ENCODE peak calls at places on chromosomes 16 and 17, in ten cellular contexts. W is activated T-cell treated with anti-CD3 and anti-CD28 coated beads for 1 hour, G is fibroblast of pulmonary artery, X is iPS DF 19.7, F is Kasumi-1, C is left cardiac atrium, O is anterior cingulate cortex, Y is IMR-90, L is NCI-H1092, J is heart right ventricle. S is an unnamed sample.

GRCh38 chr16:66309-67182 is 5.9 kb downstream of the RHBDF1 start:
- DNase-seq in C (peak), Y (no peak), X (no peak), W (no peak), O (no peak), L (no peak), F (no peak), J (no peak), G (no peak), S (no peak)

GRCh38 chr17:75720656-75721462 is at the start of gene ITGB4:
- DNase-seq in W (peak), C (peak), O (peak), X (peak), G (no peak), L (no peak), Y (no peak), J (no peak), F (no peak), S (peak)

GRCh38 chr16:89583895-89584644 is 8.5 kb downstream of the CPNE7 start:
- DNase-seq in L (no peak), C (no peak), Y (no peak), W (no peak), F (no peak), G (no peak), J (no peak), O (no peak), X (no peak), S (no peak)

GRCh38 chr17:43338886-43339516 is 59.8 kb upstream of the ARL4D start:
- DNase-seq in G (peak), L (peak), F (peak), Y (no peak), C (peak), O (peak), J (peak), W (peak), X (no peak), S (peak)

GRCh38 chr17:57553991-57554825 is 190.9 kb downstream of the CCDC182 start:
- DNase-seq in G (peak), W (no peak), X (peak), L (no peak), J (no peak), Y (peak), O (no peak), F (no peak), C (no peak), S (peak)

GRCh38 chr17:19357351-19358140 is 5.0 kb downstream of the B9D1 start:
- DNase-seq in L (no peak), G (no peak), X (no peak), J (no peak), O (no peak), F (no peak), W (no peak), Y (no peak), C (no peak), S (peak)

GRCh38 chr16:49674255-49674980 is 181.5 kb downstream of the ZNF423 start:
- DNase-seq in W (no peak), L (no peak), Y (no peak), C (no peak), G (no peak), F (no peak), J (no peak), X (no peak), O (no peak), S (no peak)

GRCh38 chr16:14483819-14484385 is 146.2 kb downstream of the PARN start:
- DNase-seq in W (no peak), O (no peak), L (no peak), J (no peak), Y (no peak), C (no peak), F (no peak), X (no peak), G (no peak), S (no peak)

GRCh38 chr17:82687375-82687861 is 11.1 kb downstream of the RAB40B start:
- DNase-seq in L (no peak), F (no peak), O (peak), G (no peak), J (no peak), X (no peak), Y (peak), W (no peak), C (no peak), S (no peak)

GRCh38 chr17:77721823-77722160 is 236.7 kb upstream of the TNRC6C start:
- DNase-seq in W (no peak), C (no peak), X (no peak), L (no peak), J (no peak), Y (no peak), F (no peak), O (no peak), G (no peak), S (no peak)

GRCh38 chr17:67491009-67491677 is 114.1 kb downstream of the PITPNC1 start:
- DNase-seq in X (no peak), F (no peak), J (peak), G (peak), O (peak), W (no peak), C (peak), Y (peak), L (peak), S (peak)

GRCh38 chr16:10937068-10937859 is 5.0 kb downstream of the DEXI start:
- DNase-seq in O (peak), C (no peak), L (no peak), J (no peak), G (no peak), W (no peak), Y (no peak), F (no peak), X (no peak), S (peak)

GRCh38 chr16:58837950-58838349 is 103.8 kb upstream of the GOT2 start:
- DNase-seq in G (no peak), L (no peak), O (no peak), X (no peak), C (no peak), J (no peak), Y (no peak), F (no peak), W (no peak), S (no peak)

GRCh38 chr16:66510298-66510697 is 39.6 kb downstream of the TK2 start:
- DNase-seq in F (no peak), Y (no peak), C (no peak), X (no peak), W (no peak), L (no peak), J (no peak), O (no peak), G (no peak), S (no peak)

GRCh38 chr17:65198653-65199382 is 61.6 kb downstream of the RGS9 start:
- DNase-seq in X (no peak), F (peak), Y (peak), W (no peak), O (peak), C (no peak), J (peak), L (peak), G (peak), S (no peak)

GRCh38 chr17:82236142-82236971 is 7.5 kb downstream of the SLC16A3 start:
- DNase-seq in X (no peak), Y (peak), L (peak), G (peak), O (peak), W (peak), C (peak), F (peak), J (no peak), S (no peak)

GRCh38 chr16:15757630-15758251 is 99.1 kb downstream of the MYH11 start:
- DNase-seq in W (no peak), L (no peak), J (no peak), O (no peak), C (no peak), G (no peak), Y (no peak), F (no peak), X (no peak), S (no peak)

GRCh38 chr16:7086842-7087616 is 245.6 kb upstream of the RBFOX1 start:
- DNase-seq in W (no peak), G (no peak), X (no peak), L (peak), C (peak), F (no peak), O (peak), J (peak), Y (no peak), S (peak)

GRCh38 chr17:78847052-78847451 is 6.4 kb upstream of the USP36 start:
- DNase-seq in W (no peak), X (no peak), F (no peak), J (no peak), Y (no peak), L (no peak), O (no peak), C (no peak), G (no peak), S (no peak)

GRCh38 chr17:39225308-39225973 is at the start of gene STAC2:
- DNase-seq in G (no peak), Y (no peak), F (no peak), O (no peak), X (no peak), L (no peak), C (no peak), J (no peak), W (no peak), S (no peak)

GRCh38 chr17:81888105-81888987 is 3.0 kb downstream of the ALYREF start:
- DNase-seq in Y (no peak), C (no peak), X (no peak), W (no peak), F (no peak), J (no peak), G (no peak), O (no peak), L (no peak), S (no peak)

GRCh38 chr16:89067677-89068076 is 26.0 kb upstream of the ACSF3 start:
- DNase-seq in Y (no peak), O (no peak), W (no peak), X (no peak), C (no peak), L (no peak), G (no peak), J (no peak), F (no peak), S (no peak)

GRCh38 chr16:8798174-8798527 is 512 bp downstream of the PMM2 start:
- DNase-seq in W (no peak), Y (peak), L (no peak), J (no peak), X (no peak), O (no peak), G (peak), C (no peak), F (no peak), S (no peak)

GRCh38 chr17:73476890-73477350 is 165.1 kb upstream of the CDC42EP4 start:
- DNase-seq in W (no peak), O (no peak), G (no peak), F (no peak), Y (no peak), J (peak), X (no peak), C (peak), L (peak), S (no peak)

S was measured in posterior cingulate gyrus.